ENCODE peak calls at places on chromosomes 5 and 9, in four cellular contexts. X is Peyer's patch, Q is IMR-90, U is H7. N is an unnamed sample. For H3K27me3, the result is how much of the 10 kb centered on the place peaks cover.

GRCh38 chr5:179188636-179189035 is 128.5 kb downstream of the ZNF354C start:
- DNase-seq in X (no peak), Q (no peak), U (no peak), N (no peak)

GRCh38 chr9:137740311-137740710 is 121.5 kb downstream of the EHMT1 start:
- DNase-seq in U (peak), X (peak), Q (peak), N (no peak)

GRCh38 chr5:174325961-174326360 is 280.5 kb downstream of the NSG2 start:
- DNase-seq in U (no peak), Q (no peak), X (no peak), N (no peak)

GRCh38 chr5:151222769-151223446 is 984 bp downstream of the CCDC69 start:
- DNase-seq in U (peak), Q (no peak), X (peak), N (peak)

GRCh38 chr5:168239325-168239724 is 52.1 kb upstream of the WWC1 start:
- DNase-seq in Q (no peak), U (peak), X (no peak), N (no peak)

GRCh38 chr5:99169309-99169708 is 240.5 kb upstream of the CHD1 start:
- DNase-seq in Q (no peak), X (no peak), U (no peak), N (no peak)

GRCh38 chr5:32713396-32714381 is 2.6 kb downstream of the NPR3 start:
- DNase-seq in U (peak), X (no peak), Q (peak), N (no peak)

GRCh38 chr5:19886123-19886921 is 101.7 kb downstream of the CDH18 start:
- DNase-seq in Q (peak), X (no peak), U (no peak), N (no peak)

GRCh38 chr9:124008307-124008854 is 3.2 kb upstream of the LHX2 start:
- DNase-seq in U (peak), Q (no peak), X (no peak), N (no peak)
- H3K27me3 ChIP-seq in U (half or more), Q (half or more), X (half or more), N (under half)

DNA sequence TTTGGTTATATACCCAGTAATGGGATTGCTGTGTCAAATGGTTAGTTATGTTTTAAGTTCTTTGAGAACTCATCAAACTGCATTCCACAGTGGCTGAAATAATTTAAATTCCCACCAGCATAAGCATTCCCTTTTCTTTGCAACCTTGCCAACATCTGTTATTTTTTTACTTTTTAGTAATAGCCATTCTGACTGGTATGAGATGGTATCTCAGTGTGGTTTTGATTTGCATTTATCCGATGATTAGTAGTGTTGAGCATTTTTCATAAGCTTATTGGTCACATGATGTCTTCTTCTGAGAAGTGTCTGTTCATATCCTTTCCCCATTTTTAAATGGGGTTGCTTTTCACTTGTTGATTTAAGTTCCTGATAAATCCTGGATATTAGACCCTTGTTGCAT is 435.7 kb upstream of the RIOK2 start:
- DNase-seq in U (no peak), X (no peak), Q (no peak), N (no peak)
- H3K27me3 ChIP-seq in U (under half), X (under half), Q (under half), N (under half)

DNA sequence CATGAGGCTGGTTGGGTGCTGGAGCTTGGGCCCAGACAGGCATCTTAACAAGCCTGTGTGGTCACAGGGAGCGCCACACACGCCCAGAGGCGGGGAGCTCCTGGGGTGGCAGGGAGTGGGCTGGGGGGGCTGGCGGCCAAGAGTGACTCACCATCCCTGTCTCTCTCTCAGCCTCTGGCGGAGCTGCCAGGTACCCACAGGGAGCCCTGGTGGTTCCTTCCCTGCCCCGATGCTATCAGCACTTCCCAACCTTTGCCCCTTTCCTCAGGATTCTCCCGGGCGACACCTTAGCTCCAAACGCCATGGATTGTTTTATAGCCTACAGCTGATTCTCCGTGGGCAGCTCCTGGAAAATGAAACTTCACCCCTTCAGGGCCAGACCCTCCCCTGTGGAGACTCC is 5.5 kb downstream of the SLC9A3 start:
- DNase-seq in Q (no peak), U (no peak), X (peak), N (no peak)
- H3K27me3 ChIP-seq in Q (half or more), U (under half), X (under half), N (under half)

DNA sequence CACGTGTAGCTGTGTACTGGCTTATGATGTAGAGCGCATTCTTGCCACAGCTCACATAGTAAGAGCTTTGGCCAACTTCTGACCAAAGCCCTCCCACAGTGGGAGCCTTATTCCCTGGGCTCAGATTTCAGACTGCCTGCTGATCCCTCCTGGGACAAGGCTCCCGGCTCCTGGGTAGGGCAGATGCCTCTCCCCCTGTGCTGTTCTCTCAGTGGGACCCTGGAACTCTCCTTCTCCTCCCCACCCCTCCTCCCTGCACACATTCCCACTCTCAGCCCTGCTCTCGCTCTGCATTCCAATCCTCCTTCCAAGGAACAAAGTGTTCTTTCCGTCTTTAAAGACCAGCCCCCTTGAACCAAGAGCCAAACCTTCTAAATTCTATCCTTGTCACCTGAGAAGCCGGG is 17.5 kb downstream of the LCP2 start:
- DNase-seq in Q (no peak), U (peak), X (no peak), N (no peak)
- H3K27me3 ChIP-seq in Q (under half), U (under half), X (under half), N (under half)

GRCh38 chr9:129746092-129746760 is 6.6 kb downstream of the PTGES start:
- DNase-seq in Q (no peak), U (no peak), X (no peak), N (no peak)
- H3K27me3 ChIP-seq in Q (under half), U (under half), X (under half), N (under half)

GRCh38 chr5:598564-598890 is 13.6 kb upstream of the CEP72 start:
- DNase-seq in Q (no peak), X (peak), U (no peak), N (no peak)
- H3K27me3 ChIP-seq in Q (half or more), X (under half), U (under half), N (under half)

GRCh38 chr5:43020294-43020711 is 19.8 kb downstream of the ANXA2R start:
- DNase-seq in X (peak), Q (peak), U (no peak), N (no peak)
- H3K27me3 ChIP-seq in X (under half), Q (under half), U (half or more), N (under half)

N was measured in Karpas-422.